ENCODE peak calls at places on chromosomes 13 and 19, in six cellular contexts. One of them, this sample, is unnamed.

GRCh38 chr19:29667390-29667783 is 2.1 kb downstream of the PLEKHF1 start:
- DNase-seq in fibroblast of the conjunctiva: no peak
- DNase-seq in AG09319: no peak
- DNase-seq in ELF-1: no peak
- DNase-seq in mesothelial cell of epicardium: no peak
- DNase-seq in dorsolateral prefrontal cortex: no peak
- DNase-seq in this sample: peak; percentile 8

GRCh38 chr19:10688545-10689280 is 12.5 kb upstream of the QTRT1 start:
- DNase-seq in dorsolateral prefrontal cortex: no peak
- DNase-seq in mesothelial cell of epicardium: no peak
- DNase-seq in ELF-1: no peak
- DNase-seq in fibroblast of the conjunctiva: no peak
- DNase-seq in AG09319: no peak
- DNase-seq in this sample: no peak

GRCh38 chr19:16470911-16471811 is 609 bp downstream of the EPS15L1 start:
- DNase-seq in dorsolateral prefrontal cortex: no peak
- DNase-seq in ELF-1: peak; percentile 29
- DNase-seq in fibroblast of the conjunctiva: no peak
- DNase-seq in mesothelial cell of epicardium: peak; percentile 64
- DNase-seq in AG09319: no peak
- DNase-seq in this sample: peak; percentile 39

GRCh38 chr19:4742717-4743646 is 19.3 kb upstream of the DPP9 start:
- DNase-seq in dorsolateral prefrontal cortex: no peak
- DNase-seq in mesothelial cell of epicardium: no peak
- DNase-seq in fibroblast of the conjunctiva: no peak
- DNase-seq in AG09319: no peak
- DNase-seq in ELF-1: no peak
- DNase-seq in this sample: no peak

GRCh38 chr13:27080018-27080948 is 91.3 kb downstream of the USP12 start:
- DNase-seq in dorsolateral prefrontal cortex: no peak
- DNase-seq in ELF-1: no peak
- DNase-seq in fibroblast of the conjunctiva: no peak
- DNase-seq in AG09319: no peak
- DNase-seq in mesothelial cell of epicardium: no peak
- DNase-seq in this sample: no peak

GRCh38 chr19:52993342-52994178 is 20.2 kb upstream of the ERVV-1 start:
- DNase-seq in dorsolateral prefrontal cortex: peak; percentile 69
- DNase-seq in ELF-1: peak; percentile 91
- DNase-seq in fibroblast of the conjunctiva: peak; percentile 47
- DNase-seq in mesothelial cell of epicardium: peak; percentile 93
- DNase-seq in AG09319: peak; percentile 42
- DNase-seq in this sample: peak; percentile 55

GRCh38 chr19:7982651-7983099 is 22.8 kb downstream of the ELAVL1 start:
- DNase-seq in ELF-1: no peak
- DNase-seq in AG09319: no peak
- DNase-seq in mesothelial cell of epicardium: no peak
- DNase-seq in dorsolateral prefrontal cortex: no peak
- DNase-seq in fibroblast of the conjunctiva: no peak
- DNase-seq in this sample: no peak

GRCh38 chr19:1261512-1261862 is 7.6 kb upstream of the CIRBP start:
- DNase-seq in AG09319: no peak
- DNase-seq in fibroblast of the conjunctiva: no peak
- DNase-seq in dorsolateral prefrontal cortex: no peak
- DNase-seq in ELF-1: no peak
- DNase-seq in mesothelial cell of epicardium: no peak
- DNase-seq in this sample: no peak

GRCh38 chr13:37209621-37210020 is 104.2 kb upstream of the CSNK1A1L start:
- DNase-seq in AG09319: no peak
- DNase-seq in fibroblast of the conjunctiva: no peak
- DNase-seq in dorsolateral prefrontal cortex: no peak
- DNase-seq in mesothelial cell of epicardium: no peak
- DNase-seq in ELF-1: no peak
- DNase-seq in this sample: no peak

GRCh38 chr13:42495256-42495655 is 78.7 kb upstream of the TNFSF11 start:
- DNase-seq in AG09319: no peak
- DNase-seq in ELF-1: no peak
- DNase-seq in dorsolateral prefrontal cortex: no peak
- DNase-seq in fibroblast of the conjunctiva: no peak
- DNase-seq in mesothelial cell of epicardium: no peak
- DNase-seq in this sample: no peak

GRCh38 chr19:29714371-29714952 is 599 bp downstream of the C19orf12 start:
- DNase-seq in fibroblast of the conjunctiva: no peak
- DNase-seq in mesothelial cell of epicardium: no peak
- DNase-seq in dorsolateral prefrontal cortex: no peak
- DNase-seq in AG09319: no peak
- DNase-seq in ELF-1: no peak
- DNase-seq in this sample: no peak

GRCh38 chr19:56538761-56539263 is at the start of gene ZFP28:
- DNase-seq in dorsolateral prefrontal cortex: no peak
- DNase-seq in ELF-1: peak; percentile 64
- DNase-seq in AG09319: no peak
- DNase-seq in fibroblast of the conjunctiva: peak; percentile 9
- DNase-seq in mesothelial cell of epicardium: peak; percentile 45
- DNase-seq in this sample: peak; percentile 50

GRCh38 chr13:45511310-45512147 is 46.8 kb downstream of the COG3 start:
- DNase-seq in AG09319: peak; percentile 37
- DNase-seq in mesothelial cell of epicardium: no peak
- DNase-seq in fibroblast of the conjunctiva: peak; percentile 66
- DNase-seq in dorsolateral prefrontal cortex: no peak
- DNase-seq in ELF-1: peak; percentile 60
- DNase-seq in this sample: no peak

GRCh38 chr13:28339419-28339818 is 155.5 kb downstream of the FLT1 start:
- DNase-seq in AG09319: no peak
- DNase-seq in dorsolateral prefrontal cortex: no peak
- DNase-seq in fibroblast of the conjunctiva: no peak
- DNase-seq in ELF-1: no peak
- DNase-seq in mesothelial cell of epicardium: no peak
- DNase-seq in this sample: no peak

GRCh38 chr19:49512970-49513745 is 697 bp downstream of the FCGRT start:
- DNase-seq in fibroblast of the conjunctiva: no peak
- DNase-seq in ELF-1: peak; percentile 58
- DNase-seq in dorsolateral prefrontal cortex: no peak
- DNase-seq in AG09319: no peak
- DNase-seq in mesothelial cell of epicardium: peak; percentile 63
- DNase-seq in this sample: no peak

GRCh38 chr13:25727250-25727649 is 324.6 kb downstream of the SHISA2 start:
- DNase-seq in dorsolateral prefrontal cortex: no peak
- DNase-seq in mesothelial cell of epicardium: no peak
- DNase-seq in AG09319: no peak
- DNase-seq in fibroblast of the conjunctiva: no peak
- DNase-seq in ELF-1: no peak
- DNase-seq in this sample: no peak

GRCh38 chr19:35268546-35269424 is at the start of gene USF2:
- DNase-seq in mesothelial cell of epicardium: peak; percentile 70
- DNase-seq in ELF-1: peak; percentile 54
- DNase-seq in fibroblast of the conjunctiva: peak; percentile 35
- DNase-seq in dorsolateral prefrontal cortex: peak; percentile 80
- DNase-seq in AG09319: peak; percentile 27
- DNase-seq in this sample: no peak

GRCh38 chr19:4523306-4524110 is 5.2 kb upstream of the PLIN4 start:
- DNase-seq in dorsolateral prefrontal cortex: no peak
- DNase-seq in fibroblast of the conjunctiva: peak; percentile 30
- DNase-seq in mesothelial cell of epicardium: no peak
- DNase-seq in AG09319: no peak
- DNase-seq in ELF-1: no peak
- DNase-seq in this sample: no peak

GRCh38 chr19:41957838-41958366 is 1.2 kb downstream of the RABAC1 start:
- DNase-seq in AG09319: peak; percentile 56
- DNase-seq in fibroblast of the conjunctiva: peak; percentile 63
- DNase-seq in mesothelial cell of epicardium: peak; percentile 70
- DNase-seq in ELF-1: peak; percentile 94
- DNase-seq in dorsolateral prefrontal cortex: peak; percentile 59
- DNase-seq in this sample: no peak

GRCh38 chr13:41213919-41214318 is 19.6 kb upstream of the KBTBD7 start:
- DNase-seq in AG09319: no peak
- DNase-seq in ELF-1: no peak
- DNase-seq in fibroblast of the conjunctiva: no peak
- DNase-seq in dorsolateral prefrontal cortex: no peak
- DNase-seq in mesothelial cell of epicardium: no peak
- DNase-seq in this sample: no peak

GRCh38 chr19:53818756-53819155 is 5.4 kb downstream of the NLRP12 start:
- DNase-seq in fibroblast of the conjunctiva: no peak
- DNase-seq in AG09319: no peak
- DNase-seq in dorsolateral prefrontal cortex: no peak
- DNase-seq in ELF-1: peak; percentile 61
- DNase-seq in mesothelial cell of epicardium: no peak
- DNase-seq in this sample: no peak

GRCh38 chr19:51903192-51903591 is 1.6 kb downstream of the ZNF649 start:
- DNase-seq in AG09319: no peak
- DNase-seq in mesothelial cell of epicardium: no peak
- DNase-seq in dorsolateral prefrontal cortex: no peak
- DNase-seq in fibroblast of the conjunctiva: no peak
- DNase-seq in ELF-1: no peak
- DNase-seq in this sample: no peak

GRCh38 chr13:92074658-92075057 is 676.2 kb downstream of the GPC5 start:
- DNase-seq in AG09319: no peak
- DNase-seq in fibroblast of the conjunctiva: no peak
- DNase-seq in mesothelial cell of epicardium: no peak
- DNase-seq in dorsolateral prefrontal cortex: no peak
- DNase-seq in ELF-1: no peak
- DNase-seq in this sample: no peak

GRCh38 chr19:35995655-35995993 is 636 bp downstream of the SDHAF1 start:
- DNase-seq in mesothelial cell of epicardium: no peak
- DNase-seq in AG09319: no peak
- DNase-seq in ELF-1: peak; percentile 75
- DNase-seq in dorsolateral prefrontal cortex: no peak
- DNase-seq in fibroblast of the conjunctiva: no peak
- DNase-seq in this sample: no peak

GRCh38 chr13:66513728-66514127 is 716.4 kb downstream of the PCDH9 start:
- DNase-seq in mesothelial cell of epicardium: no peak
- DNase-seq in AG09319: no peak
- DNase-seq in ELF-1: no peak
- DNase-seq in fibroblast of the conjunctiva: peak; percentile 16
- DNase-seq in dorsolateral prefrontal cortex: no peak
- DNase-seq in this sample: no peak

GRCh38 chr13:100675660-100676129 is 1.1 kb upstream of the TMTC4 start:
- DNase-seq in mesothelial cell of epicardium: no peak
- DNase-seq in fibroblast of the conjunctiva: no peak
- DNase-seq in ELF-1: no peak
- DNase-seq in AG09319: no peak
- DNase-seq in dorsolateral prefrontal cortex: no peak
- DNase-seq in this sample: no peak

GRCh38 chr19:3478409-3479176 is 1.7 kb downstream of the SMIM24 start:
- DNase-seq in mesothelial cell of epicardium: no peak
- DNase-seq in dorsolateral prefrontal cortex: no peak
- DNase-seq in fibroblast of the conjunctiva: no peak
- DNase-seq in AG09319: no peak
- DNase-seq in ELF-1: no peak
- DNase-seq in this sample: no peak

GRCh38 chr13:46866150-46866549 is 30.7 kb downstream of the HTR2A start:
- DNase-seq in mesothelial cell of epicardium: peak; percentile 46
- DNase-seq in ELF-1: peak; percentile 94
- DNase-seq in fibroblast of the conjunctiva: peak; percentile 9
- DNase-seq in AG09319: peak; percentile 27
- DNase-seq in dorsolateral prefrontal cortex: no peak
- DNase-seq in this sample: no peak

GRCh38 chr19:27776524-27776923 is 1436.4 kb downstream of the UQCRFS1 start:
- DNase-seq in ELF-1: no peak
- DNase-seq in AG09319: no peak
- DNase-seq in fibroblast of the conjunctiva: no peak
- DNase-seq in dorsolateral prefrontal cortex: no peak
- DNase-seq in mesothelial cell of epicardium: no peak
- DNase-seq in this sample: no peak

GRCh38 chr19:38634757-38635482 is 12.5 kb upstream of the ACTN4 start:
- DNase-seq in dorsolateral prefrontal cortex: no peak
- DNase-seq in fibroblast of the conjunctiva: no peak
- DNase-seq in AG09319: no peak
- DNase-seq in ELF-1: peak; percentile 89
- DNase-seq in mesothelial cell of epicardium: peak; percentile 88
- DNase-seq in this sample: peak; percentile 80

GRCh38 chr13:110714798-110715394 is 1.4 kb downstream of the ING1 start:
- DNase-seq in AG09319: no peak
- DNase-seq in ELF-1: no peak
- DNase-seq in mesothelial cell of epicardium: peak; percentile 64
- DNase-seq in dorsolateral prefrontal cortex: peak; percentile 51
- DNase-seq in fibroblast of the conjunctiva: no peak
- DNase-seq in this sample: peak; percentile 31

GRCh38 chr13:99436013-99436412 is 65.3 kb upstream of the TM9SF2 start:
- DNase-seq in dorsolateral prefrontal cortex: no peak
- DNase-seq in ELF-1: no peak
- DNase-seq in fibroblast of the conjunctiva: no peak
- DNase-seq in mesothelial cell of epicardium: no peak
- DNase-seq in AG09319: no peak
- DNase-seq in this sample: no peak

This sample was measured in omental fat pad.